ENCODE peak calls at places on chromosomes 12 and 14, in five cellular contexts. S, A, P, F and I are unnamed samples.

GRCh38 chr12:76863005-76863670 is 15.7 kb downstream of the CSRP2 start:
- DNase-seq in A (no peak), S (peak), F (no peak), P (no peak), I (no peak)

GRCh38 chr12:92445253-92446081 is 257.3 kb upstream of the PLEKHG7 start:
- DNase-seq in P (no peak), F (no peak), A (no peak), S (peak), I (no peak)

GRCh38 chr14:66503532-66503931 is 4.4 kb upstream of the GPHN start:
- DNase-seq in S (peak), F (no peak), A (no peak), P (no peak), I (no peak)

GRCh38 chr12:1607940-1608782 is 13.8 kb upstream of the FBXL14 start:
- DNase-seq in A (no peak), F (no peak), S (no peak), P (no peak), I (no peak)

GRCh38 chr12:44441155-44441554 is 435.0 kb downstream of the NELL2 start:
- DNase-seq in A (no peak), S (no peak), F (no peak), P (no peak), I (no peak)

GRCh38 chr14:75885829-75886228 is 96.0 kb downstream of the TGFB3 start:
- DNase-seq in A (no peak), F (no peak), S (peak), P (no peak), I (no peak)

GRCh38 chr12:92553389-92553788 is 149.4 kb upstream of the PLEKHG7 start:
- DNase-seq in F (peak), P (no peak), S (no peak), A (no peak), I (peak)

GRCh38 chr14:81303258-81303935 is 82.6 kb upstream of the GTF2A1 start:
- DNase-seq in F (peak), A (no peak), P (peak), S (no peak), I (no peak)

GRCh38 chr14:94120667-94121335 is 8.6 kb downstream of the IFI27L2 start:
- DNase-seq in S (peak), A (no peak), P (no peak), F (peak), I (no peak)

GRCh38 chr14:94045563-94046345 is 19.6 kb downstream of the OTUB2 start:
- DNase-seq in A (no peak), S (no peak), P (no peak), F (peak), I (no peak)

GRCh38 chr12:90854136-90854689 is 100.8 kb downstream of the CCER1 start:
- DNase-seq in F (no peak), S (peak), P (no peak), A (no peak), I (peak)

GRCh38 chr12:54591001-54591591 is 2.6 kb upstream of the PPP1R1A start:
- DNase-seq in F (no peak), A (no peak), P (no peak), S (no peak), I (no peak)

GRCh38 chr12:112241176-112241575 is 115.8 kb downstream of the TRAFD1 start:
- DNase-seq in P (no peak), F (no peak), S (no peak), A (no peak), I (no peak)

GRCh38 chr12:95995238-95996031 is 709 bp downstream of the HAL start:
- DNase-seq in A (no peak), F (no peak), P (no peak), S (no peak), I (no peak)

GRCh38 chr12:34402899-34403705 is 380.8 kb downstream of the ALG10 start:
- DNase-seq in A (no peak), F (peak), S (no peak), P (peak), I (no peak)

GRCh38 chr12:51536159-51536558 is 54.9 kb upstream of the SCN8A start:
- DNase-seq in S (no peak), F (no peak), P (no peak), A (no peak), I (no peak)

GRCh38 chr14:101200650-101201516 is 297.4 kb upstream of the RTL1 start:
- DNase-seq in F (peak), P (no peak), A (no peak), S (no peak), I (no peak)

GRCh38 chr12:11500222-11500860 is 105.0 kb upstream of the PRB2 start:
- DNase-seq in A (peak), P (peak), S (peak), F (peak), I (peak)

GRCh38 chr12:46661161-46661845 is 164.5 kb downstream of the SLC38A4 start:
- DNase-seq in A (no peak), S (peak), P (no peak), F (no peak), I (no peak)

GRCh38 chr12:8780389-8780788 is 42.0 kb upstream of the A2ML1 start:
- DNase-seq in S (peak), A (no peak), P (no peak), F (no peak), I (peak)

GRCh38 chr12:4779749-4780148 is 59.5 kb downstream of the GALNT8 start:
- DNase-seq in S (no peak), P (no peak), A (no peak), F (no peak), I (no peak)

GRCh38 chr14:99809864-99810854 is 16.9 kb downstream of the EML1 start:
- DNase-seq in A (no peak), P (no peak), S (no peak), F (peak), I (no peak)

GRCh38 chr14:103545915-103546650 is 16.4 kb downstream of the BAG5 start:
- DNase-seq in F (no peak), S (no peak), A (no peak), P (no peak), I (no peak)

GRCh38 chr14:91327661-91328312 is 83.3 kb upstream of the GPR68 start:
- DNase-seq in F (no peak), P (no peak), A (no peak), S (no peak), I (no peak)

GRCh38 chr12:124898200-124898950 is 16.1 kb downstream of the UBC start:
- DNase-seq in A (no peak), P (peak), S (no peak), F (no peak), I (no peak)

GRCh38 chr12:132197581-132198281 is 53.5 kb downstream of the NOC4L start:
- DNase-seq in S (no peak), F (no peak), P (no peak), A (no peak), I (no peak)

GRCh38 chr12:120799417-120800045 is 73.9 kb downstream of the ACADS start:
- DNase-seq in P (no peak), S (no peak), F (no peak), A (no peak), I (no peak)

GRCh38 chr14:60199321-60199720 is 34.1 kb upstream of the DHRS7 start:
- DNase-seq in P (no peak), S (no peak), F (no peak), A (no peak), I (no peak)

DNA sequence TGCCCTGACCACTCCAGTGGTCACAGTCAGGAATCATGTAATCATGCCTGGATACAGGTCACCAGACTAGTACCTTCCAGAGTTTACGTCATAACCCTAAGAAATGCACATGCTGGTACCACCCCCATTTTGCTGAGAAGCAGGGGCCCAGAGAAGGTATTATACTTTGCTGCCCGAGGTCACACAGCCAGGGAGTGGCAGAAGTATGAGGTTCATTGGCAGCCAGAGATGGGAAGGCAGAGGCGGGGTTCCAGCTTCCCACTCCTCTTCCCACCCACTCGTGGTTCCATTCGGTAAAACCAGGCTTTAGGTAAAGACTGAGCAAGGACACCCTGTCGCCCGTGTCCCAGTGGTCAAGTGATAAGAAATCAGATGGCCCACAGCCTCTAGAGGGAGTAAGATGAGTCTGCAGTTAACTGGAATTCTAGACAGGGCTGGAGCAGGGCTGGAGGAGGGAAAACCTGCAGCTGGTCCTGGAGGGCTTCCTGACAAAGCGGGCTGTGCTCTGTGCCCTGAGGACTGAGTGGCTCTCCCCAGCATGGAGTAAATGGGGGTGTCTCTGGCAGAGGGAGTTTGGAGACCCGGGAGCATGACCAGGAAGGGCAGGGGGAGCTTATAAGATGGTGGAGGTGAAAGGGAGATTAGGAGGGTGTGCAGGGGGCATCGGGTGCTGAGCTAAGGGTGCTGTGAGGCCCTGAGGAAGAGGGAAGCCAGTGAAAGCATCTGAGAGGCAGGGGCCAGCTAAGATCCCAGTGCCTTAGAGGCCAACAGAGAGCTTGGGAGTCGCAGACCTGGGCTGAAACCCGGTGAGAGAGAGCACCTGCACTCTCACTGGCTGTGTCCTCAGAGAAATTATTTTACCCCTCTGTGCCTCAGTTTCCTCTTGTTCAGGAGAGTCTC is 5.7 kb downstream of the FAM222A start:
- DNase-seq in A (no peak), S (no peak), F (no peak), P (no peak), I (no peak)
- TF ChIP-seq CTCF in A (no peak), S (peak), F (no peak), P (no peak), I (no peak)

GRCh38 chr12:58804749-58805148 is 115.6 kb downstream of the LRIG3 start:
- DNase-seq in F (no peak), A (no peak), S (no peak), P (no peak), I (peak)
- TF ChIP-seq CTCF in F (no peak), A (no peak), S (peak), P (no peak), I (peak)

DNA sequence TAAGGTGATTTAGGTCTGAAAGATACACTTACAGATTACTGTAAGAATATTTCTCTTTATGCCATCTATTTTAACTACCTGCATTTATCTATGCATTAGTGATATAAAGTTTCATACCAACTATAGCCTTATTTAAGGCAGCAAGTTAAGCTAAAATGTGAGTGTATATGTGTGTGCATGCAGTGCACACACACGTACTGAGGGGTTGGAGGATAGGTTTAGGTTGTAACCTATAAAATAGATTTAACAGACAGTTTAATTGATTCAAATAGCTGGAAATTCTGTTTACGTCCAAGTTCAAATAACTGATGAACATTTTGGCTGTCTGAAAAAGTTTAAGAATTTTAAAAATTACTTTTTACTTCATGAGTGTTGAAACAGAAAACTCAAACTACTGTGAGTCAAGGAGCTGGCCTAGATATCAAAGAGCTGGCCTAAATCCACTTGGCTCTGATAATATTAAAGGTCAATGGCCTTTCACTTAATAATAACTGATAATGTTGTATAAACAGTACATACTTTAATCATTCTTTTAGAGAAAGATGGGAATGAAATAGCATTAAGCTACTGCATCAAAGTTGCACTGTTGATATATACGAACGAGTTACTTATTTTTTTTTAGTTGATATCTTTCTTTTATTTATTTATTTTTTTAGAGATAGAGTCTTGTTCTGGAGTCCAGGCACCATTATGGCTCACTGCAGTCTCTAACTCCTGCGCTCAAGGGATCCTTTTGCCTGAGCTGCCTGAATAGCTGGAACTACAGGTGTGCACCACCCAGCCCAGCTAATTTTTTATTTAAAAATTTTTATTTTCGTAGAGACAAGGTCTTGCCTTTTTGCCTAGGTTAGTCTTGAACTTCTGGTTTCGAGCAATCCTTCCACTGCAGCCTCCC is 13.8 kb upstream of the KCNJ8 start:
- DNase-seq in S (no peak), F (no peak), A (no peak), P (peak), I (no peak)
- TF ChIP-seq CTCF in S (no peak), F (no peak), A (no peak), P (no peak), I (no peak)

GRCh38 chr14:26276757-26277156 is 321.1 kb downstream of the NOVA1 start:
- DNase-seq in A (no peak), P (no peak), F (no peak), S (no peak), I (no peak)
- TF ChIP-seq CTCF in A (no peak), P (no peak), F (no peak), S (peak), I (no peak)

GRCh38 chr14:104935026-104935650 is 10.5 kb downstream of the PLD4 start:
- DNase-seq in S (no peak), F (peak), A (no peak), P (no peak), I (no peak)

GRCh38 chr14:104933721-104934379 is 9.2 kb downstream of the PLD4 start:
- DNase-seq in A (no peak), S (no peak), F (peak), P (no peak), I (no peak)

GRCh38 chr14:104935955-104936354 is 11.3 kb downstream of the PLD4 start:
- DNase-seq in A (no peak), F (peak), S (no peak), P (no peak), I (peak)

GRCh38 chr14:104932676-104933631 is 8.3 kb downstream of the PLD4 start:
- DNase-seq in S (peak), F (peak), P (peak), A (no peak), I (peak)

DNA sequence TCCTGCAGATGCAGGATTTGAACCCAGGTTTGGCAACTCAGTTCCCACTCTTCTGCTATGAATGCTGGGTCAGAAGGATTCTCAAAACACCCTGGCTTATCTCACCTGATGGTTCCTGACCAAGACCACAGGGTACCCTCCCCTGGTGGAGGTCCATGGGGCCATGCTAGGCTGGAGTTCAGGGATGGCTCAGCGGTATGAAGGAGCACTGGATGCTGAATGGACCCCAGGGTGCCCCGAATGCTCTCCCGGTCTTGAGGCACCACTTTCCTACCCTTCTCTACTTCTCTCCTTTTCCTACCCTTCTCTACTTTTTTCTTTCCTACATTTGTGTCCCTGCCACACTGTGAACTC is 9.7 kb downstream of the PLD4 start:
- DNase-seq in F (peak), P (no peak), A (no peak), S (no peak), I (no peak)
- TF ChIP-seq CTCF in F (no peak), P (no peak), A (no peak), S (no peak), I (no peak)

DNA sequence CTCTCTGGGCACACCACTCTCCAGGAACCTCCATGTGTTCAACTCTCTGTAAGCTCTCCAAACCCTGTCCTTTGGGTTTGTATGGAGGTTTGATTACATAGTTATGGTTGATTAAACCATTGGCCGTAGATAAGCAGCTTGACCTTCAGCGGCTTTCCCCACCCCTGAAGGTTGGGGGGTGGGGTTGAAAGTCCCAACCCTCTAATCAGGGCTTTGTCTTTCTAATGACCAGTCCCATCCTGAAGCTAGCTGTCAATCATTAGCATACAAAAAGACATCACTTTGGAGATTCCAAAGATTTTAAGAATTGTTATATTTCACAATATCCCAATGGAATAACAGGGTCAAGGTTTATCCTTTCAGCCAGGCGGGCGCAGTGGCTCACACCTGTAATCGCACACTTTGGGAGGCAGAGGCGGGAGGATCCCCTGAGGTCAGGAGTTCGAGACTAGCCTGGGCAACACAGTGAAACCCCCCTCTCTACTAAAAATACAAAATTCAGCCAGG is 8.4 kb downstream of the FAM186A start:
- DNase-seq in P (no peak), S (no peak), A (no peak), F (no peak), I (no peak)
- TF ChIP-seq CTCF in P (no peak), S (no peak), A (no peak), F (no peak), I (no peak)

GRCh38 chr12:25135531-25136154 is 59.3 kb downstream of the DNAI7 start:
- DNase-seq in A (no peak), F (no peak), P (no peak), S (peak), I (peak)
- TF ChIP-seq CTCF in A (no peak), F (no peak), P (no peak), S (no peak), I (no peak)

GRCh38 chr12:130342842-130343241 is 5.2 kb downstream of the PIWIL1 start:
- DNase-seq in P (no peak), S (no peak), F (no peak), A (no peak), I (no peak)
- TF ChIP-seq CTCF in P (no peak), S (no peak), F (no peak), A (no peak), I (no peak)

GRCh38 chr14:49620182-49621113 is at the start of the genes MGAT2 and RPL36AL:
- DNase-seq in F (peak), P (peak), S (peak), A (peak), I (peak)
- TF ChIP-seq CTCF in F (no peak), P (peak), S (peak), A (peak), I (peak)

GRCh38 chr14:74042296-74042695 is 23.1 kb downstream of the BBOF1 start:
- DNase-seq in A (no peak), S (no peak), P (no peak), F (no peak), I (no peak)

GRCh38 chr14:74049886-74050495 is 30.8 kb downstream of the BBOF1 start:
- DNase-seq in P (no peak), F (no peak), A (no peak), S (no peak), I (no peak)

GRCh38 chr14:74048291-74048690 is 29.1 kb downstream of the BBOF1 start:
- DNase-seq in S (peak), A (no peak), F (no peak), P (no peak), I (no peak)
- TF ChIP-seq CTCF in S (peak), A (no peak), F (no peak), P (no peak), I (no peak)